ENCODE peak calls at places on chromosome 15, in six cellular contexts. J is NCI-H1092; W is activated CD4-positive, CD25-positive, alpha-beta regulatory T cell treated with anti-CD3 and anti-CD28 coated beads, Interleukin-2, amount 50 U/mL, for 16 hours; O is caudate nucleus; N is ELR; G is RPMI7951. E is an unnamed sample.

GRCh38 chr15:69559440-69560215 is 107.0 kb downstream of the RPLP1 start:
- DNase-seq in J (no peak), W (no peak), O (no peak), N (no peak), G (peak), E (no peak)

GRCh38 chr15:56978898-56979662 is 60.6 kb downstream of the TCF12 start:
- DNase-seq in J (no peak), W (no peak), O (no peak), N (peak), G (no peak), E (no peak)

GRCh38 chr15:71800835-71801745 is 9.3 kb upstream of the NR2E3 start:
- DNase-seq in J (no peak), W (no peak), O (peak), N (peak), G (peak), E (peak)

GRCh38 chr15:47414207-47414606 is 303.1 kb upstream of the SEMA6D start:
- DNase-seq in J (no peak), W (no peak), O (no peak), N (no peak), G (no peak), E (no peak)

GRCh38 chr15:85381850-85382751 is 1.7 kb downstream of the AKAP13 start:
- DNase-seq in J (no peak), W (no peak), O (no peak), N (no peak), G (no peak), E (peak)

GRCh38 chr15:70608156-70608555 is 155.2 kb downstream of the UACA start:
- DNase-seq in J (no peak), W (no peak), O (no peak), N (no peak), G (no peak), E (peak)

GRCh38 chr15:70160803-70161565 is 63.3 kb upstream of the TLE3 start:
- DNase-seq in J (no peak), W (no peak), O (no peak), N (no peak), G (no peak), E (no peak)

GRCh38 chr15:53962646-53963561 is 15.3 kb upstream of the UNC13C start:
- DNase-seq in J (peak), W (no peak), O (peak), N (peak), G (no peak), E (peak)